ENCODE peak calls at places on chromosomes 3 and 15, in six cellular contexts. One of them, this sample, is unnamed.

GRCh38 chr3:171811059-171811912 is 1.0 kb upstream of the PLD1 start:
- DNase-seq in PC-9: no peak
- DNase-seq in body of pancreas: peak; percentile 21
- DNase-seq in sigmoid colon: peak; percentile 78
- DNase-seq in psoas muscle: no peak
- DNase-seq in SK-N-SH: peak; percentile 12
- DNase-seq in this sample: no peak

GRCh38 chr15:49238342-49238741 is 68.3 kb downstream of the GALK2 start:
- DNase-seq in psoas muscle: no peak
- DNase-seq in SK-N-SH: peak; percentile 44
- DNase-seq in PC-9: no peak
- DNase-seq in sigmoid colon: peak; percentile 70
- DNase-seq in body of pancreas: peak; percentile 28
- DNase-seq in this sample: no peak

GRCh38 chr3:131705558-131706051 is 202.8 kb upstream of the MRPL3 start:
- DNase-seq in body of pancreas: peak; percentile 3
- DNase-seq in PC-9: peak; percentile 3
- DNase-seq in sigmoid colon: no peak
- DNase-seq in SK-N-SH: no peak
- DNase-seq in psoas muscle: no peak
- DNase-seq in this sample: no peak

GRCh38 chr3:189813652-189814245 is 182.6 kb downstream of the TP63 start:
- DNase-seq in PC-9: no peak
- DNase-seq in SK-N-SH: no peak
- DNase-seq in body of pancreas: no peak
- DNase-seq in sigmoid colon: no peak
- DNase-seq in psoas muscle: peak; percentile 91
- DNase-seq in this sample: no peak

GRCh38 chr3:171175840-171176239 is 149.3 kb upstream of the SLC2A2 start:
- DNase-seq in body of pancreas: no peak
- DNase-seq in PC-9: no peak
- DNase-seq in SK-N-SH: no peak
- DNase-seq in sigmoid colon: no peak
- DNase-seq in psoas muscle: no peak
- DNase-seq in this sample: no peak

GRCh38 chr3:33211444-33211843 is 7.2 kb downstream of the SUSD5 start:
- DNase-seq in psoas muscle: no peak
- DNase-seq in SK-N-SH: no peak
- DNase-seq in body of pancreas: no peak
- DNase-seq in sigmoid colon: no peak
- DNase-seq in PC-9: peak; percentile 41
- DNase-seq in this sample: no peak

GRCh38 chr3:135023985-135024658 is 229.1 kb downstream of the EPHB1 start:
- DNase-seq in SK-N-SH: no peak
- DNase-seq in sigmoid colon: no peak
- DNase-seq in body of pancreas: no peak
- DNase-seq in PC-9: no peak
- DNase-seq in psoas muscle: no peak
- DNase-seq in this sample: no peak

GRCh38 chr3:154458560-154458959 is 28.6 kb upstream of the GPR149 start:
- DNase-seq in PC-9: no peak
- DNase-seq in body of pancreas: no peak
- DNase-seq in psoas muscle: no peak
- DNase-seq in sigmoid colon: no peak
- DNase-seq in SK-N-SH: no peak
- DNase-seq in this sample: peak; percentile 4

GRCh38 chr3:72690646-72691045 is 157.6 kb downstream of the SHQ1 start:
- DNase-seq in body of pancreas: no peak
- DNase-seq in sigmoid colon: no peak
- DNase-seq in psoas muscle: no peak
- DNase-seq in SK-N-SH: no peak
- DNase-seq in PC-9: no peak
- DNase-seq in this sample: no peak

GRCh38 chr3:39284457-39284881 is 4.6 kb upstream of the CX3CR1 start:
- DNase-seq in psoas muscle: no peak
- DNase-seq in SK-N-SH: no peak
- DNase-seq in sigmoid colon: no peak
- DNase-seq in body of pancreas: no peak
- DNase-seq in PC-9: no peak
- DNase-seq in this sample: no peak

GRCh38 chr15:22956257-22956979 is 23.8 kb downstream of the CYFIP1 start:
- DNase-seq in sigmoid colon: peak; percentile 68
- DNase-seq in psoas muscle: no peak
- DNase-seq in SK-N-SH: peak; percentile 51
- DNase-seq in body of pancreas: no peak
- DNase-seq in PC-9: no peak
- DNase-seq in this sample: no peak

GRCh38 chr15:22954326-22954725 is 25.8 kb downstream of the CYFIP1 start:
- DNase-seq in sigmoid colon: peak; percentile 47
- DNase-seq in PC-9: no peak
- DNase-seq in psoas muscle: peak; percentile 22
- DNase-seq in body of pancreas: no peak
- DNase-seq in SK-N-SH: no peak
- DNase-seq in this sample: no peak

GRCh38 chr15:22954798-22955543 is 25.2 kb downstream of the CYFIP1 start:
- DNase-seq in psoas muscle: peak; percentile 42
- DNase-seq in body of pancreas: no peak
- DNase-seq in sigmoid colon: peak; percentile 51
- DNase-seq in PC-9: no peak
- DNase-seq in SK-N-SH: no peak
- DNase-seq in this sample: no peak

GRCh38 chr15:22956980-22957264 is 23.2 kb downstream of the CYFIP1 start:
- DNase-seq in SK-N-SH: no peak
- DNase-seq in sigmoid colon: peak; percentile 36
- DNase-seq in body of pancreas: peak; percentile 41
- DNase-seq in psoas muscle: no peak
- DNase-seq in PC-9: no peak
- DNase-seq in this sample: no peak

GRCh38 chr15:22955544-22956085 is 24.6 kb downstream of the CYFIP1 start:
- DNase-seq in psoas muscle: no peak
- DNase-seq in body of pancreas: no peak
- DNase-seq in PC-9: no peak
- DNase-seq in SK-N-SH: no peak
- DNase-seq in sigmoid colon: peak; percentile 60
- DNase-seq in this sample: no peak
- H3K4me1 ChIP-seq in psoas muscle: peaks cover 17% of the 10 kb centered on the region
- H3K4me1 ChIP-seq in body of pancreas: peaks cover 60% of the 10 kb centered on the region
- H3K4me1 ChIP-seq in PC-9: no peaks in the 10 kb centered on the region
- H3K4me1 ChIP-seq in SK-N-SH: peaks cover 35% of the 10 kb centered on the region
- H3K4me1 ChIP-seq in sigmoid colon: no peaks in the 10 kb centered on the region
- H3K4me1 ChIP-seq in this sample: no peaks in the 10 kb centered on the region

GRCh38 chr3:49410102-49410843 is 1.5 kb downstream of the RHOA start:
- DNase-seq in SK-N-SH: no peak
- DNase-seq in psoas muscle: no peak
- DNase-seq in sigmoid colon: no peak
- DNase-seq in PC-9: no peak
- DNase-seq in body of pancreas: no peak
- DNase-seq in this sample: no peak
- H3K4me3 ChIP-seq in SK-N-SH: peak overlapping the region; percentile 78
- H3K4me3 ChIP-seq in psoas muscle: peak overlapping the region; percentile 87
- H3K4me3 ChIP-seq in sigmoid colon: peak overlapping the region; percentile 66
- H3K4me3 ChIP-seq in PC-9: peak overlapping the region; percentile 89
- H3K4me3 ChIP-seq in body of pancreas: peak overlapping the region; percentile 79
- H3K4me3 ChIP-seq in this sample: no peak overlapping the region

GRCh38 chr15:35690698-35691116 is 144.7 kb upstream of the DPH6 start:
- DNase-seq in body of pancreas: peak; percentile 35
- DNase-seq in PC-9: no peak
- DNase-seq in sigmoid colon: no peak
- DNase-seq in psoas muscle: no peak
- DNase-seq in SK-N-SH: no peak
- DNase-seq in this sample: no peak

GRCh38 chr15:35691176-35691761 is 145.3 kb upstream of the DPH6 start:
- DNase-seq in sigmoid colon: no peak
- DNase-seq in PC-9: no peak
- DNase-seq in body of pancreas: no peak
- DNase-seq in SK-N-SH: no peak
- DNase-seq in psoas muscle: no peak
- DNase-seq in this sample: no peak

GRCh38 chr15:35689266-35689665 is 143.3 kb upstream of the DPH6 start:
- DNase-seq in PC-9: no peak
- DNase-seq in SK-N-SH: no peak
- DNase-seq in psoas muscle: no peak
- DNase-seq in sigmoid colon: no peak
- DNase-seq in body of pancreas: no peak
- DNase-seq in this sample: no peak

GRCh38 chr15:35692256-35692867 is 146.4 kb upstream of the DPH6 start:
- DNase-seq in PC-9: no peak
- DNase-seq in SK-N-SH: no peak
- DNase-seq in psoas muscle: no peak
- DNase-seq in body of pancreas: no peak
- DNase-seq in sigmoid colon: no peak
- DNase-seq in this sample: no peak

GRCh38 chr15:35690089-35690488 is 144.1 kb upstream of the DPH6 start:
- DNase-seq in body of pancreas: no peak
- DNase-seq in psoas muscle: no peak
- DNase-seq in sigmoid colon: no peak
- DNase-seq in PC-9: no peak
- DNase-seq in SK-N-SH: no peak
- DNase-seq in this sample: no peak
- H3K27ac ChIP-seq in body of pancreas: no peak overlapping the region
- H3K27ac ChIP-seq in psoas muscle: no peak overlapping the region
- H3K27ac ChIP-seq in sigmoid colon: peak overlapping the region; percentile 82
- H3K27ac ChIP-seq in PC-9: no peak overlapping the region
- H3K27ac ChIP-seq in SK-N-SH: no peak overlapping the region
- H3K27ac ChIP-seq in this sample: no peak overlapping the region

GRCh38 chr15:58440922-58441321 is 9.1 kb downstream of the LIPC start:
- DNase-seq in SK-N-SH: no peak
- DNase-seq in body of pancreas: peak; percentile 49
- DNase-seq in PC-9: peak; percentile 83
- DNase-seq in psoas muscle: no peak
- DNase-seq in sigmoid colon: no peak
- DNase-seq in this sample: peak; percentile 88
- H3K4me1 ChIP-seq in SK-N-SH: peaks cover 11% of the 10 kb centered on the region
- H3K4me1 ChIP-seq in body of pancreas: peaks cover 34% of the 10 kb centered on the region
- H3K4me1 ChIP-seq in PC-9: peaks cover 65% of the 10 kb centered on the region
- H3K4me1 ChIP-seq in psoas muscle: peaks cover 32% of the 10 kb centered on the region
- H3K4me1 ChIP-seq in sigmoid colon: no peaks in the 10 kb centered on the region
- H3K4me1 ChIP-seq in this sample: peaks cover 18% of the 10 kb centered on the region

GRCh38 chr15:26773917-26774316 is 1.1 kb upstream of the GABRB3 start:
- DNase-seq in body of pancreas: no peak
- DNase-seq in psoas muscle: no peak
- DNase-seq in SK-N-SH: no peak
- DNase-seq in PC-9: no peak
- DNase-seq in sigmoid colon: no peak
- DNase-seq in this sample: no peak
- H3K4me3 ChIP-seq in body of pancreas: no peak overlapping the region
- H3K4me3 ChIP-seq in psoas muscle: no peak overlapping the region
- H3K4me3 ChIP-seq in SK-N-SH: no peak overlapping the region
- H3K4me3 ChIP-seq in PC-9: no peak overlapping the region
- H3K4me3 ChIP-seq in sigmoid colon: no peak overlapping the region
- H3K4me3 ChIP-seq in this sample: no peak overlapping the region

This sample was measured in small intestine.